ENCODE peak calls at places on chromosomes 11 and 22, in four cellular contexts. J is cardiac muscle cell, U is heart right ventricle, T is tibial artery. O is an unnamed sample.
A peak's percentile ranks its signal among the peaks of the same experiment; 100 is the strongest.

GRCh38 chr11:19080579-19080993 is 20.1 kb upstream of the MRGPRX2 start:
- DNase-seq in J (peak; percentile 82), U (no peak), T (no peak), O (peak; percentile 31)

GRCh38 chr22:43331064-43331435 is 12.1 kb downstream of the SCUBE1 start:
- DNase-seq in J (no peak), U (no peak), T (no peak), O (no peak)

GRCh38 chr11:119320593-119321524 is 3.9 kb upstream of the MCAM start:
- DNase-seq in J (peak; percentile 79), U (peak; percentile 78), T (peak; percentile 92), O (peak; percentile 89)

GRCh38 chr22:50657925-50658324 is 14.7 kb upstream of the SHANK3 start:
- DNase-seq in J (no peak), U (no peak), T (no peak), O (no peak)

GRCh38 chr11:74388678-74389327 is 9.4 kb downstream of the PGM2L1 start:
- DNase-seq in J (peak; percentile 66), U (peak; percentile 72), T (no peak), O (peak; percentile 29)

GRCh38 chr22:46515208-46516111 is 22.0 kb downstream of the CELSR1 start:
- DNase-seq in J (peak; percentile 32), U (no peak), T (no peak), O (no peak)

GRCh38 chr11:106217456-106217855 is 140.0 kb downstream of the AASDHPPT start:
- DNase-seq in J (no peak), U (no peak), T (no peak), O (no peak)

GRCh38 chr11:656866-657265 is 19.8 kb downstream of the DRD4 start:
- DNase-seq in J (no peak), U (no peak), T (no peak), O (no peak)

GRCh38 chr11:86478348-86478747 is 103.7 kb downstream of the CCDC81 start:
- DNase-seq in J (no peak), U (no peak), T (no peak), O (no peak)

GRCh38 chr11:73350908-73351636 is 25.1 kb upstream of the RELT start:
- DNase-seq in J (peak; percentile 86), U (no peak), T (no peak), O (no peak)

GRCh38 chr11:86719781-86720463 is 47.5 kb upstream of the ME3 start:
- DNase-seq in J (peak; percentile 80), U (no peak), T (no peak), O (no peak)

GRCh38 chr11:27040302-27041115 is at the start of gene BBOX1:
- DNase-seq in J (no peak), U (no peak), T (peak; percentile 67), O (no peak)

GRCh38 chr11:27028653-27029052 is 12.0 kb upstream of the BBOX1 start:
- DNase-seq in J (peak; percentile 37), U (no peak), T (no peak), O (no peak)

GRCh38 chr11:28529540-28530410 is 421.6 kb downstream of the METTL15 start:
- DNase-seq in J (peak; percentile 81), U (no peak), T (no peak), O (no peak)

GRCh38 chr11:110000045-110000502 is 93.1 kb upstream of the ZC3H12C start:
- DNase-seq in J (peak; percentile 86), U (peak; percentile 5), T (no peak), O (no peak)

GRCh38 chr11:110130642-110131238 is 37.5 kb downstream of the ZC3H12C start:
- DNase-seq in J (peak; percentile 70), U (no peak), T (no peak), O (no peak)

GRCh38 chr11:121936781-121937447 is 179.1 kb downstream of the BLID start:
- DNase-seq in J (peak; percentile 20), U (no peak), T (no peak), O (no peak)

GRCh38 chr22:35894464-35894878 is 134.2 kb downstream of the RBFOX2 start:
- DNase-seq in J (no peak), U (peak; percentile 53), T (peak; percentile 77), O (no peak)
- H3K4me3 ChIP-seq in J (peak overlapping the region; percentile 28), U (peak overlapping the region; percentile 49), T (peak overlapping the region; percentile 55), O (peak overlapping the region; percentile 68)

GRCh38 chr11:8706673-8707432 is 24.3 kb downstream of the RPL27A start:
- DNase-seq in J (no peak), U (no peak), T (no peak), O (peak; percentile 55)

GRCh38 chr11:8707541-8708270 is 25.1 kb downstream of the RPL27A start:
- DNase-seq in J (no peak), U (peak; percentile 76), T (peak; percentile 86), O (peak; percentile 83)

GRCh38 chr11:8701891-8702597 is 19.5 kb downstream of the RPL27A start:
- DNase-seq in J (no peak), U (no peak), T (no peak), O (no peak)

GRCh38 chr11:8702598-8702915 is 20.0 kb downstream of the RPL27A start:
- DNase-seq in J (no peak), U (no peak), T (no peak), O (no peak)

GRCh38 chr11:8705171-8705570 is 22.6 kb downstream of the RPL27A start:
- DNase-seq in J (no peak), U (no peak), T (no peak), O (no peak)
- H3K4me1 ChIP-seq in J (no peaks in the 10 kb centered on the region), U (peaks cover 36% of the 10 kb centered on the region), T (peaks cover 54% of the 10 kb centered on the region), O (peaks cover 17% of the 10 kb centered on the region)

GRCh38 chr22:39021552-39022250 is 774 bp downstream of the APOBEC3D start:
- DNase-seq in J (peak; percentile 4), U (no peak), T (no peak), O (no peak)
- H3K4me3 ChIP-seq in J (no peak overlapping the region), U (peak overlapping the region; percentile 58), T (peak overlapping the region; percentile 51), O (peak overlapping the region; percentile 5)

GRCh38 chr22:31350410-31350863 is 4.3 kb upstream of the PATZ1 start:
- DNase-seq in J (peak; percentile 45), U (no peak), T (no peak), O (no peak)

GRCh38 chr22:31346733-31347250 is 646 bp upstream of the PATZ1 start:
- DNase-seq in J (peak; percentile 69), U (peak; percentile 53), T (peak; percentile 80), O (peak; percentile 88)

GRCh38 chr22:31347251-31348008 is 1.3 kb upstream of the PATZ1 start:
- DNase-seq in J (peak; percentile 81), U (peak; percentile 72), T (no peak), O (peak; percentile 88)

GRCh38 chr22:31349960-31350359 is 3.8 kb upstream of the PATZ1 start:
- DNase-seq in J (no peak), U (no peak), T (no peak), O (no peak)

DNA sequence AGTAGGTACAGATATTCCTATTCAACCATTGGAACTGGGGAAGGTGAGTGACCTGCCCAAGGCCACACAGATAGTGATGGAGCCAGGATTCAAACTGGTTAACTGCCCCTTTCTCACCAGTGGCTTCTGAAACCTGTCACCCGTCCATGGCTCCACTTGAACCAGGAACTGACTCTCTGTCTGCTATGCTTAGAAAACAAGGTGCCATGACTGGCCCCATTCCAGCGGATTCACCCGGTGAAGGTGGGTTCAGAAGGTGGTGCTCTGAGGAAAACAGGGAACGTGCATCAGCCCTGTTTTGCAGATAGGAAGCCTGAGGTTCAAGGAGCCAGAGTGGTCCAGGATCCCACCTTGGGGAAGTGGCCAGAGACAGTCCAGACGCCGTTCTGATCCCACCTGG is 2.6 kb upstream of the PATZ1 start:
- DNase-seq in J (no peak), U (no peak), T (no peak), O (no peak)
- H3K4me1 ChIP-seq in J (peaks cover 12% of the 10 kb centered on the region), U (peaks cover 20% of the 10 kb centered on the region), T (peaks cover 25% of the 10 kb centered on the region), O (peaks cover 4% of the 10 kb centered on the region)

DNA sequence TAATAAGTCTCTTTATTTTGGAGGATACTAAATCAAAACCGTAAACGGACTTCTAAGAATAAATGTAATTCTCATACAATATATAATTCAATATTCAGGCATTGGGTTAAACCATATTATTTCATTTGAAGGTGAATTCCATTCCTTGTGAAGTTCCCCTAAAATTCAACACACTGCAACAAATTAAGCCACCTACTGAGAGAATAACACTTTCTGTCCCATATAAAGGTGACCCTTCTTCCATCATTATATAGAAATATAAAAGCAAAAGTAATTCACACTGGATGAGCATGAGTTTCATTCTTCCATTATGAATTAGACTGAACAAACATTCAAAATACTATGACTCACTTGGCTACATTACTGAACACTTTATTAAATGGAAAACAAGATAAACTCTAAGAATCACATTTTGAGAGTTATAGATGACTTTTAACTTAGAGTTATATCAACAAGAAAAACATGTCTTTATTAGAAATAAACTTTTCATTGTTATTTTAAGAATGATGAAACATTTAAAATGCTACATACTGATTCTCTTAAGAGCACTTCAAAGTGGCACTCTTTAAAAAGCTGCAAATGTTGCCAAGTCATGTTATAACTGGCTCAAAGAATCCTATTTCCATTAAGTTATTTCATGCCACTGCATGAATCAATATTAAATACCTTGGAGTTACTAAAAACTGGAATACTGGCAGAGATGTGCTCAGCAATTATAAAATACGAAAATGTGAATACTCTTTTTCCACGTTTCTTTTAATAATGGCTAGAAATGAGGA is 2.7 kb downstream of the SESN3 start:
- DNase-seq in J (peak; percentile 16), U (no peak), T (no peak), O (no peak)
- H3K4me3 ChIP-seq in J (peak overlapping the region; percentile 95), U (peak overlapping the region; percentile 94), T (peak overlapping the region; percentile 96), O (no peak overlapping the region)

GRCh38 chr11:65574963-65575567 is 788 bp upstream of the EHBP1L1 start:
- DNase-seq in J (no peak), U (no peak), T (no peak), O (no peak)
- H3K4me1 ChIP-seq in J (peaks cover 23% of the 10 kb centered on the region), U (peaks cover 55% of the 10 kb centered on the region), T (peaks cover 78% of the 10 kb centered on the region), O (peaks cover 14% of the 10 kb centered on the region)

DNA sequence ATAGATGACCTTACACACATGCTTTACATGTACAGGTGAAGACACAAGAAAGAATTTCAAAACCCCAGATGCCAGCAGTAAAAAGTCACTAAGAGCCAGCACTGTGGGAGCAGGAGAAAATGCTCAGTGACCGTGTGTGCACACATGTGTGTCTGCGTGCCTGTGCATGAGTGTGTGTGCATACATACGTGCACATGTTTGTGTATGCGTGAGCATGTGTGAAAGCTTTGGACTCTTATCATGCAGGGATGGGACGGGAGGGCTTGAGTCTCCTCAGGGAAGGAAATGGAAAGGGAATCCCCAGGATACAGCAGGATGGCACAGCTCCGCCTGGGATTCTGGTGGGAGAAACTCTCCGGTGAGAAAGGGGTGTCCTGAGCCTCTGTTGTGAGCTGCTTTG is 121.5 kb upstream of the B3GAT1 start:
- DNase-seq in J (no peak), U (no peak), T (peak; percentile 37), O (no peak)
- H3K4me3 ChIP-seq in J (no peak overlapping the region), U (no peak overlapping the region), T (no peak overlapping the region), O (no peak overlapping the region)